ENCODE peak calls at places on chromosomes 13 and 19, in six cellular contexts. V is activated T-cell treated with anti-CD3 and anti-CD28 coated beads, Interleukin-2, amount 50 U/mL, for 4 hours; O is stomach; Z is effector CD4-positive, alpha-beta T cell; P is RWPE1; H is astrocyte of the spinal cord. C is an unnamed sample.

GRCh38 chr19:48393559-48394330 is at the start of gene GRIN2D:
- DNase-seq in O (no peak), P (no peak), V (no peak), H (peak), Z (peak), C (peak)

GRCh38 chr19:58394821-58395219 is 636 bp upstream of the RNF225 start:
- DNase-seq in Z (no peak), O (no peak), H (no peak), P (peak), V (no peak), C (no peak)

GRCh38 chr13:31908696-31909386 is 122.7 kb upstream of the FRY start:
- DNase-seq in Z (no peak), H (no peak), P (no peak), O (no peak), V (no peak), C (no peak)

GRCh38 chr19:40663712-40664692 is 26.4 kb downstream of the NUMBL start:
- DNase-seq in O (no peak), V (peak), P (no peak), H (no peak), Z (no peak), C (peak)

GRCh38 chr13:38483623-38484022 is 134.0 kb downstream of the UFM1 start:
- DNase-seq in V (no peak), Z (no peak), P (no peak), O (no peak), H (no peak), C (no peak)

GRCh38 chr13:50149932-50150331 is 134.7 kb downstream of the KCNRG start:
- DNase-seq in V (no peak), P (no peak), H (no peak), Z (no peak), O (peak), C (no peak)

GRCh38 chr13:103350147-103350546 is 283.9 kb upstream of the SLC10A2 start:
- DNase-seq in O (no peak), P (no peak), V (no peak), H (no peak), Z (no peak), C (no peak)

GRCh38 chr13:74443623-74444022 is 309.4 kb upstream of the KLF12 start:
- DNase-seq in Z (no peak), P (peak), O (no peak), V (no peak), H (peak), C (no peak)

GRCh38 chr13:39051157-39051556 is 12.9 kb downstream of the NHLRC3 start:
- DNase-seq in V (no peak), H (peak), O (no peak), P (peak), Z (no peak), C (peak)

GRCh38 chr19:23999821-24000610 is 85.3 kb downstream of the ZNF726 start:
- DNase-seq in O (no peak), V (no peak), P (peak), H (no peak), Z (no peak), C (no peak)

GRCh38 chr13:35292329-35292728 is 184.2 kb downstream of the MAB21L1 start:
- DNase-seq in V (no peak), O (no peak), Z (no peak), P (no peak), H (no peak), C (no peak)

GRCh38 chr19:5953680-5954213 is 24.2 kb downstream of the RANBP3 start:
- DNase-seq in H (peak), P (no peak), Z (no peak), O (no peak), V (peak), C (no peak)

GRCh38 chr13:42255854-42256253 is 16.1 kb upstream of the AKAP11 start:
- DNase-seq in H (no peak), Z (no peak), O (no peak), P (no peak), V (no peak), C (no peak)

GRCh38 chr19:34963531-34964406 is at the start of gene ZNF792:
- DNase-seq in V (peak), Z (peak), O (peak), H (peak), P (peak), C (peak)

GRCh38 chr19:52343548-52343947 is 7.5 kb downstream of the ZNF610 start:
- DNase-seq in Z (peak), P (no peak), H (no peak), V (peak), O (peak), C (no peak)

GRCh38 chr19:2376784-2377519 is 16.9 kb downstream of the TMPRSS9 start:
- DNase-seq in V (no peak), O (no peak), P (no peak), Z (no peak), H (no peak), C (no peak)

GRCh38 chr13:112061367-112062046 is 5.4 kb upstream of the SOX1 start:
- DNase-seq in Z (no peak), O (no peak), P (no peak), V (no peak), H (no peak), C (no peak)

GRCh38 chr19:5154799-5155426 is 185.7 kb downstream of the PTPRS start:
- DNase-seq in Z (no peak), V (no peak), P (no peak), O (no peak), H (no peak), C (no peak)

GRCh38 chr19:31348416-31349159 is 648 bp downstream of the TSHZ3 start:
- DNase-seq in Z (no peak), O (no peak), V (no peak), P (no peak), H (peak), C (no peak)

GRCh38 chr13:81639984-81640582 is 1299.2 kb upstream of the SPRY2 start:
- DNase-seq in H (no peak), P (no peak), Z (no peak), O (no peak), V (no peak), C (peak)

GRCh38 chr19:51439021-51439465 is 19.2 kb downstream of the SIGLEC8 start:
- DNase-seq in P (peak), V (no peak), O (no peak), Z (no peak), H (no peak), C (peak)

GRCh38 chr13:50909605-50910482 is at the start of gene RNASEH2B:
- DNase-seq in O (peak), Z (peak), V (peak), H (peak), P (peak), C (peak)

GRCh38 chr13:30340367-30341184 is 33.2 kb upstream of the KATNAL1 start:
- DNase-seq in P (peak), Z (no peak), H (peak), O (no peak), V (no peak), C (peak)

GRCh38 chr19:52086481-52086880 is 9.1 kb downstream of the ZNF841 start:
- DNase-seq in Z (no peak), P (no peak), O (no peak), H (no peak), V (no peak), C (no peak)

GRCh38 chr13:51261610-51262249 is 39.5 kb downstream of the FAM124A start:
- DNase-seq in V (no peak), O (no peak), H (no peak), Z (no peak), P (no peak), C (no peak)

GRCh38 chr13:60788156-60788829 is 391.3 kb downstream of the TDRD3 start:
- DNase-seq in Z (no peak), P (no peak), O (no peak), V (no peak), H (peak), C (no peak)

GRCh38 chr19:18203408-18203862 is 407 bp downstream of the RAB3A start:
- DNase-seq in O (no peak), V (no peak), H (no peak), P (peak), Z (no peak), C (no peak)

GRCh38 chr19:1470864-1471513 is 8.0 kb downstream of the C19orf25 start:
- DNase-seq in Z (no peak), H (no peak), V (no peak), P (no peak), O (no peak), C (no peak)

GRCh38 chr19:893775-894090 is 449 bp downstream of the RNU6-9 start:
- DNase-seq in O (no peak), H (no peak), P (no peak), V (no peak), Z (no peak), C (no peak)

GRCh38 chr13:64130170-64130569 is 2714.5 kb upstream of the PCDH20 start:
- DNase-seq in Z (no peak), H (no peak), O (no peak), P (no peak), V (no peak), C (peak)

GRCh38 chr19:5354403-5354802 is 13.8 kb upstream of the PTPRS start:
- DNase-seq in V (no peak), P (no peak), H (no peak), Z (no peak), O (no peak), C (no peak)

GRCh38 chr19:55398200-55398947 is 9.2 kb downstream of the UBE2S start:
- DNase-seq in Z (no peak), O (no peak), P (no peak), H (no peak), V (no peak), C (no peak)

GRCh38 chr19:3580156-3580955 is 4.9 kb upstream of the GIPC3 start:
- DNase-seq in P (no peak), V (no peak), H (peak), Z (no peak), O (no peak), C (no peak)

GRCh38 chr13:41700790-41701310 is 243.5 kb downstream of the RGCC start:
- DNase-seq in O (no peak), V (no peak), P (peak), H (peak), Z (no peak), C (peak)

GRCh38 chr13:99980201-99981114 is 1.1 kb upstream of the ZIC2 start:
- DNase-seq in P (peak), H (peak), Z (peak), V (peak), O (peak), C (no peak)

GRCh38 chr13:34155931-34156607 is 338.1 kb downstream of the RFC3 start:
- DNase-seq in V (no peak), Z (no peak), O (no peak), H (peak), P (peak), C (no peak)